ENCODE peak calls at places on chromosomes 1 and 21, in six cellular contexts. One of them, this sample, is unnamed.

GRCh38 chr1:37931148-37931492 is 15.7 kb downstream of the INPP5B start:
- DNase-seq in NCI-H1048: no peak
- DNase-seq in B cell: no peak
- DNase-seq in esophagus squamous epithelium: no peak
- DNase-seq in activated CD4-positive, alpha-beta T cell treated with anti-CD3 and anti-CD28 coated beads, Interleukin-2, amount 10 ng/mL, durations not matched to agents 7 days and 5 days: peak
- DNase-seq in PC-3: no peak
- DNase-seq in this sample: no peak

GRCh38 chr1:19813651-19813960 is 1.5 kb downstream of the RNF186 start:
- DNase-seq in PC-3: no peak
- DNase-seq in esophagus squamous epithelium: no peak
- DNase-seq in B cell: no peak
- DNase-seq in NCI-H1048: no peak
- DNase-seq in activated CD4-positive, alpha-beta T cell treated with anti-CD3 and anti-CD28 coated beads, Interleukin-2, amount 10 ng/mL, durations not matched to agents 7 days and 5 days: no peak
- DNase-seq in this sample: no peak

GRCh38 chr1:31559715-31560114 is 16.6 kb upstream of the TINAGL1 start:
- DNase-seq in B cell: no peak
- DNase-seq in NCI-H1048: no peak
- DNase-seq in activated CD4-positive, alpha-beta T cell treated with anti-CD3 and anti-CD28 coated beads, Interleukin-2, amount 10 ng/mL, durations not matched to agents 7 days and 5 days: no peak
- DNase-seq in PC-3: no peak
- DNase-seq in esophagus squamous epithelium: no peak
- DNase-seq in this sample: no peak

GRCh38 chr1:68590473-68590872 is 93.6 kb upstream of the DEPDC1 start:
- DNase-seq in PC-3: peak
- DNase-seq in activated CD4-positive, alpha-beta T cell treated with anti-CD3 and anti-CD28 coated beads, Interleukin-2, amount 10 ng/mL, durations not matched to agents 7 days and 5 days: no peak
- DNase-seq in NCI-H1048: no peak
- DNase-seq in B cell: no peak
- DNase-seq in esophagus squamous epithelium: no peak
- DNase-seq in this sample: no peak

GRCh38 chr1:97071163-97071562 is 349.6 kb downstream of the PTBP2 start:
- DNase-seq in activated CD4-positive, alpha-beta T cell treated with anti-CD3 and anti-CD28 coated beads, Interleukin-2, amount 10 ng/mL, durations not matched to agents 7 days and 5 days: no peak
- DNase-seq in B cell: no peak
- DNase-seq in esophagus squamous epithelium: no peak
- DNase-seq in NCI-H1048: no peak
- DNase-seq in PC-3: peak
- DNase-seq in this sample: no peak

GRCh38 chr21:32088471-32088870 is 190.4 kb downstream of the MIS18A start:
- DNase-seq in activated CD4-positive, alpha-beta T cell treated with anti-CD3 and anti-CD28 coated beads, Interleukin-2, amount 10 ng/mL, durations not matched to agents 7 days and 5 days: no peak
- DNase-seq in NCI-H1048: no peak
- DNase-seq in PC-3: no peak
- DNase-seq in B cell: no peak
- DNase-seq in esophagus squamous epithelium: no peak
- DNase-seq in this sample: no peak

GRCh38 chr1:247111259-247111635 is 7.1 kb upstream of the ZNF669 start:
- DNase-seq in activated CD4-positive, alpha-beta T cell treated with anti-CD3 and anti-CD28 coated beads, Interleukin-2, amount 10 ng/mL, durations not matched to agents 7 days and 5 days: no peak
- DNase-seq in PC-3: no peak
- DNase-seq in NCI-H1048: no peak
- DNase-seq in esophagus squamous epithelium: no peak
- DNase-seq in B cell: peak
- DNase-seq in this sample: peak

GRCh38 chr1:50271968-50272578 is 151.2 kb downstream of the DMRTA2 start:
- DNase-seq in B cell: peak
- DNase-seq in activated CD4-positive, alpha-beta T cell treated with anti-CD3 and anti-CD28 coated beads, Interleukin-2, amount 10 ng/mL, durations not matched to agents 7 days and 5 days: peak
- DNase-seq in NCI-H1048: no peak
- DNase-seq in PC-3: peak
- DNase-seq in esophagus squamous epithelium: no peak
- DNase-seq in this sample: peak

GRCh38 chr1:43414634-43415223 is 25.0 kb downstream of the SZT2 start:
- DNase-seq in PC-3: peak
- DNase-seq in B cell: peak
- DNase-seq in NCI-H1048: no peak
- DNase-seq in activated CD4-positive, alpha-beta T cell treated with anti-CD3 and anti-CD28 coated beads, Interleukin-2, amount 10 ng/mL, durations not matched to agents 7 days and 5 days: peak
- DNase-seq in esophagus squamous epithelium: no peak
- DNase-seq in this sample: peak

GRCh38 chr21:40186036-40186435 is 318.8 kb downstream of the PCP4 start:
- DNase-seq in activated CD4-positive, alpha-beta T cell treated with anti-CD3 and anti-CD28 coated beads, Interleukin-2, amount 10 ng/mL, durations not matched to agents 7 days and 5 days: no peak
- DNase-seq in esophagus squamous epithelium: no peak
- DNase-seq in NCI-H1048: no peak
- DNase-seq in B cell: no peak
- DNase-seq in PC-3: no peak
- DNase-seq in this sample: no peak

GRCh38 chr21:16592399-16592798 is 862.6 kb downstream of the USP25 start:
- DNase-seq in B cell: no peak
- DNase-seq in activated CD4-positive, alpha-beta T cell treated with anti-CD3 and anti-CD28 coated beads, Interleukin-2, amount 10 ng/mL, durations not matched to agents 7 days and 5 days: no peak
- DNase-seq in esophagus squamous epithelium: no peak
- DNase-seq in PC-3: no peak
- DNase-seq in NCI-H1048: no peak
- DNase-seq in this sample: no peak

GRCh38 chr1:226889616-226890330 is 19.4 kb downstream of the PSEN2 start:
- DNase-seq in NCI-H1048: no peak
- DNase-seq in esophagus squamous epithelium: no peak
- DNase-seq in activated CD4-positive, alpha-beta T cell treated with anti-CD3 and anti-CD28 coated beads, Interleukin-2, amount 10 ng/mL, durations not matched to agents 7 days and 5 days: no peak
- DNase-seq in B cell: no peak
- DNase-seq in PC-3: no peak
- DNase-seq in this sample: no peak

GRCh38 chr1:203692565-203693470 is 66.2 kb downstream of the ATP2B4 start:
- DNase-seq in NCI-H1048: no peak
- DNase-seq in B cell: no peak
- DNase-seq in PC-3: peak
- DNase-seq in esophagus squamous epithelium: no peak
- DNase-seq in activated CD4-positive, alpha-beta T cell treated with anti-CD3 and anti-CD28 coated beads, Interleukin-2, amount 10 ng/mL, durations not matched to agents 7 days and 5 days: no peak
- DNase-seq in this sample: peak